ENCODE peak calls at places on chromosomes 5 and 9, in five cellular contexts. One of them, this sample, is unnamed.
A peak's percentile ranks its signal among the peaks of the same experiment; 100 is the strongest.

GRCh38 chr5:76610196-76610595 is 13.0 kb downstream of the F2RL2 start:
- DNase-seq in K562: no peak
- DNase-seq in H1: no peak
- DNase-seq in GM12878: no peak
- DNase-seq in HepG2: no peak
- DNase-seq in this sample: no peak

GRCh38 chr5:157150995-157151394 is 8.3 kb upstream of the MED7 start:
- DNase-seq in K562: no peak
- DNase-seq in H1: no peak
- DNase-seq in GM12878: no peak
- DNase-seq in HepG2: no peak
- DNase-seq in this sample: no peak

GRCh38 chr9:2631263-2631662 is 9.7 kb downstream of the VLDLR start:
- DNase-seq in K562: no peak
- DNase-seq in H1: no peak
- DNase-seq in GM12878: no peak
- DNase-seq in HepG2: no peak
- DNase-seq in this sample: no peak

GRCh38 chr5:61071565-61071964 is 90.7 kb downstream of the SMIM15 start:
- DNase-seq in K562: no peak
- DNase-seq in H1: no peak
- DNase-seq in GM12878: no peak
- DNase-seq in HepG2: no peak
- DNase-seq in this sample: no peak

GRCh38 chr5:23084815-23085214 is 231.7 kb upstream of the CDH12 start:
- DNase-seq in K562: no peak
- DNase-seq in H1: no peak
- DNase-seq in GM12878: no peak
- DNase-seq in HepG2: no peak
- DNase-seq in this sample: no peak

GRCh38 chr5:24472518-24472917 is 172.3 kb downstream of the CDH10 start:
- DNase-seq in K562: no peak
- DNase-seq in H1: no peak
- DNase-seq in GM12878: no peak
- DNase-seq in HepG2: no peak
- DNase-seq in this sample: no peak

GRCh38 chr9:95077053-95077765 is 240.3 kb downstream of the FANCC start:
- DNase-seq in K562: no peak
- DNase-seq in H1: no peak
- DNase-seq in GM12878: no peak
- DNase-seq in HepG2: no peak
- DNase-seq in this sample: no peak

GRCh38 chr9:113999256-114000062 is 78.6 kb downstream of the AMBP start:
- DNase-seq in K562: no peak
- DNase-seq in H1: no peak
- DNase-seq in GM12878: no peak
- DNase-seq in HepG2: no peak
- DNase-seq in this sample: no peak

GRCh38 chr9:103804077-103804735 is 289.9 kb upstream of the SMC2 start:
- DNase-seq in K562: no peak
- DNase-seq in H1: no peak
- DNase-seq in GM12878: no peak
- DNase-seq in HepG2: no peak
- DNase-seq in this sample: no peak

DNA sequence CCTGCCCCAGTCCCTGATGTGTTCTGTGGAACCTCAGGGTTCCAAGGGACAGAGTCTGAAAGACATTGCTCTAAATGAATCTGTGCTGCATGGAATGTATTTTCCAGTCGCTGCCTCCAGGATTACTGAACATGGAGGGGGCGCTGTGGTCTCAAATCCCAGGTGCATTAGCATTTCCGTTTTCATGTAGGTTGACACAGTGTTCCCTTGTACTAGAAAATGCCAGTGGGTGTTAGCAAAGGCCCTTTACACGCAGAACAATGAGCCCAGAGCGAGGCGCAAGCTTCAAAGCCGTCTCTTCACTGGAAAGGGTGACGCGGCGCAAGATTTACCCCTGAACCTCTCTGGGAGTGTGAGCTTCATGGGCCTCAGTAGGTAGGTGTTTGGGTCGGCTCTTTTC is 308.3 kb downstream of the SLIT3 start:
- DNase-seq in K562: no peak
- DNase-seq in H1: no peak
- DNase-seq in GM12878: no peak
- DNase-seq in HepG2: peak; percentile 16
- DNase-seq in this sample: peak; percentile 61
- TF ChIP-seq GABPA in K562: no peak
- TF ChIP-seq GABPA in H1: no peak
- TF ChIP-seq GABPA in GM12878: no peak
- TF ChIP-seq GABPA in HepG2: no peak
- TF ChIP-seq GABPA in this sample: no peak

DNA sequence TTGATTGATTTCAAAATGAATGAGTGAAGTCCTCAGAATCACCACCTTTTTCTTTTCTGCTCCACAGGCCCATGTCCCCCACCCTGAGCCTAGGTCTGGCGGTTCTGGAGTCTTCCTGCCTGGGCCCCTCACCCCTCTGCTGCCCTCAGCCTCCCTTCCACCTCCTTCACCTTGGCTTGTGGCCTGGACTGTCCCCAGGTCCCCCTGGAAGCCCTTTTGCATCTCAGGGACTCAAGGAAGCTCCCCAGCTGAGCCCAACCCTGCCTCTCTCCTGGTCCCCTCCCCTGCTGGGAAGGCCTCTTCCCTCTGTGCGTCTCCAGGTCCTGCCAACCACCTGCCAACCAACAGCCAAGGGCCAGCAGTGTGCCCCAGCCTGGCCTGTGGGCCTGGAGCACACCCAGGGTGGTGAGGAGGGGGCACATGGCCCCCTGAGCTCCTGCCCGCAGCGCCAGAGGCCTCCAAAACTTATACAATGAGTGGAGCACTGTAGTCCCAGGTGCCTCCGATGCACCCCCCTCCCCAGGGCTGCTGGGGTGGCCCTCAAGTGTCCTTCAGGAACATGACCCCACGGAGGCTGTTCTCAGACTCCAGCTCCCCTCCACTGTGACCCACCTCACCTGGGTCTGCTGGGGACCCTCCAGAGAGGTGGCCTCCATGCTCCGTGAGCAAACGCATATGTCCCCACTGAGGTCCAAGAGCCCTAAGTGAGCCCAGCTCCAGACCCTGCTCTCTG is 20.3 kb downstream of the GLT6D1 start:
- DNase-seq in K562: no peak
- DNase-seq in H1: no peak
- DNase-seq in GM12878: no peak
- DNase-seq in HepG2: no peak
- DNase-seq in this sample: peak; percentile 12
- TF ChIP-seq RAD21 in K562: no peak
- TF ChIP-seq RAD21 in H1: no peak
- TF ChIP-seq RAD21 in GM12878: no peak
- TF ChIP-seq RAD21 in HepG2: no peak
- TF ChIP-seq RAD21 in this sample: no peak

GRCh38 chr9:98022447-98022846 is 34.1 kb upstream of the NANS start:
- DNase-seq in K562: no peak
- DNase-seq in H1: no peak
- DNase-seq in GM12878: no peak
- DNase-seq in HepG2: no peak
- DNase-seq in this sample: no peak
- TF ChIP-seq GABPA in K562: no peak
- TF ChIP-seq GABPA in H1: no peak
- TF ChIP-seq GABPA in GM12878: no peak
- TF ChIP-seq GABPA in HepG2: no peak
- TF ChIP-seq GABPA in this sample: no peak

GRCh38 chr9:99896119-99896518 is 10.3 kb upstream of the STX17 start:
- DNase-seq in K562: no peak
- DNase-seq in H1: no peak
- DNase-seq in GM12878: no peak
- DNase-seq in HepG2: no peak
- DNase-seq in this sample: no peak
- TF ChIP-seq RAD21 in K562: no peak
- TF ChIP-seq RAD21 in H1: no peak
- TF ChIP-seq RAD21 in GM12878: no peak
- TF ChIP-seq RAD21 in HepG2: no peak
- TF ChIP-seq RAD21 in this sample: no peak

GRCh38 chr9:137484551-137485315 is 25.6 kb upstream of the NSMF start:
- DNase-seq in K562: no peak
- DNase-seq in H1: no peak
- DNase-seq in GM12878: no peak
- DNase-seq in HepG2: no peak
- DNase-seq in this sample: peak; percentile 26
- TF ChIP-seq GABPA in K562: no peak
- TF ChIP-seq GABPA in H1: no peak
- TF ChIP-seq GABPA in GM12878: no peak
- TF ChIP-seq GABPA in HepG2: no peak
- TF ChIP-seq GABPA in this sample: no peak

DNA sequence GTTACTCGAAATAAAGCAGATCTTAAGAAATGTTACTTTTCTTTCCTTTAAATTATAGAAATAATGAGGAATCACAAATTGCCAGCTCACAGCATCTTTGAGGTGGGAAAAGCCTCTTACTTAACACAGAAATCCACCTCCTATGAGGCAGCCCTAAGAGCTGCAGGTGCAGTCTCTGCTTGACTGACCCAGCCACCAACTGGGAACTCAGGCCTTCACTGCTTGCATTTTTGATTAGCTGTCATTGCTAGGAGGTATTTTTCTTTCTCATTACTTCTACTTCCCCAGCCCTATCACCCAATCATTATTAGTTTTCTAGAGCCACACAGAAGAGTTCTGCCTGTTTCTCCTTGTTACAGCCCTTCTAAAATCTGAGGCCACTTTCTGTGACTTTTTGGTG is 416.5 kb upstream of the KLF4 start:
- DNase-seq in K562: no peak
- DNase-seq in H1: no peak
- DNase-seq in GM12878: no peak
- DNase-seq in HepG2: no peak
- DNase-seq in this sample: no peak
- TF ChIP-seq RAD21 in K562: no peak
- TF ChIP-seq RAD21 in H1: no peak
- TF ChIP-seq RAD21 in GM12878: no peak
- TF ChIP-seq RAD21 in HepG2: no peak
- TF ChIP-seq RAD21 in this sample: no peak